ENCODE peak calls at places on chromosomes 4 and X, in ten cellular contexts. J is HEK293T; T is hepatocyte; M is fibroblast of mammary gland; H is left colon; U is T-helper 1 cell; O is cardiac muscle cell; Z is activated CD8-positive, alpha-beta T cell treated with anti-CD3 and anti-CD28 coated beads, Interleukin-2, amount 10 ng/mL, durations not matched to agents 7 days and 5 days; V is T-helper 2 cell; W is Ammon's horn. E is an unnamed sample.

GRCh38 chr4:12723849-12724447 is 760.2 kb downstream of the RAB28 start:
- DNase-seq in J (no peak), T (peak), M (no peak), H (no peak), U (no peak), O (peak), Z (no peak), V (no peak), W (no peak), E (no peak)

GRCh38 chr4:87036713-87037112 is 101.9 kb downstream of the AFF1 start:
- DNase-seq in J (no peak), T (no peak), M (no peak), H (no peak), U (no peak), O (no peak), Z (no peak), V (no peak), W (no peak), E (no peak)

GRCh38 chr4:154559141-154559841 is 3.5 kb upstream of the FGB start:
- DNase-seq in J (peak), T (peak), M (peak), H (no peak), U (no peak), O (peak), Z (no peak), V (peak), W (peak), E (no peak)

GRCh38 chr4:183012862-183013855 is 85.9 kb upstream of the WWC2 start:
- DNase-seq in J (no peak), T (no peak), M (no peak), H (no peak), U (no peak), O (no peak), Z (no peak), V (no peak), W (no peak), E (peak)

GRCh38 chr4:99447079-99447478 is 11.9 kb upstream of the ADH7 start:
- DNase-seq in J (no peak), T (peak), M (peak), H (no peak), U (no peak), O (peak), Z (peak), V (peak), W (peak), E (no peak)

GRCh38 chr4:125784741-125785140 is 470.0 kb downstream of the FAT4 start:
- DNase-seq in J (no peak), T (no peak), M (no peak), H (no peak), U (no peak), O (no peak), Z (no peak), V (no peak), W (no peak), E (no peak)

GRCh38 chr4:109921384-109921808 is 8.7 kb downstream of the EGF start:
- DNase-seq in J (no peak), T (peak), M (peak), H (no peak), U (no peak), O (peak), Z (no peak), V (no peak), W (peak), E (no peak)

GRCh38 chrX:31499120-31499519 is 427.3 kb upstream of the FTHL17 start:
- DNase-seq in J (no peak), T (no peak), M (peak), H (no peak), U (no peak), O (peak), Z (no peak), V (no peak), W (no peak), E (no peak)

GRCh38 chr4:164252286-164252685 is 501.6 kb upstream of the SMIM31 start:
- DNase-seq in J (peak), T (peak), M (peak), H (no peak), U (no peak), O (no peak), Z (no peak), V (no peak), W (peak), E (peak)